ENCODE peak calls at places on chromosomes 2 and 18, in seven cellular contexts. One of them, this sample, is unnamed.

GRCh38 chr2:162928356-162928755 is 89.8 kb upstream of the KCNH7 start:
- DNase-seq in hepatocyte: no peak
- DNase-seq in right lobe of liver: no peak
- DNase-seq in lung: no peak
- DNase-seq in A673: no peak
- DNase-seq in colonic mucosa: no peak
- DNase-seq in mammary epithelial cell: peak
- DNase-seq in this sample: no peak

GRCh38 chr2:219111375-219112069 is 49.1 kb downstream of the NHEJ1 start:
- DNase-seq in lung: no peak
- DNase-seq in A673: no peak
- DNase-seq in right lobe of liver: peak
- DNase-seq in colonic mucosa: peak
- DNase-seq in hepatocyte: no peak
- DNase-seq in mammary epithelial cell: no peak
- DNase-seq in this sample: no peak

GRCh38 chr2:101793277-101793969 is 95.9 kb downstream of the MAP4K4 start:
- DNase-seq in colonic mucosa: no peak
- DNase-seq in right lobe of liver: no peak
- DNase-seq in hepatocyte: no peak
- DNase-seq in mammary epithelial cell: no peak
- DNase-seq in A673: no peak
- DNase-seq in lung: no peak
- DNase-seq in this sample: no peak

GRCh38 chr2:24830351-24830750 is 37.1 kb downstream of the CENPO start:
- DNase-seq in hepatocyte: no peak
- DNase-seq in mammary epithelial cell: no peak
- DNase-seq in lung: no peak
- DNase-seq in colonic mucosa: no peak
- DNase-seq in right lobe of liver: no peak
- DNase-seq in A673: peak
- DNase-seq in this sample: no peak

GRCh38 chr18:23986610-23987359 is 27.8 kb upstream of the TTC39C start:
- DNase-seq in mammary epithelial cell: no peak
- DNase-seq in A673: no peak
- DNase-seq in colonic mucosa: no peak
- DNase-seq in right lobe of liver: no peak
- DNase-seq in lung: no peak
- DNase-seq in hepatocyte: no peak
- DNase-seq in this sample: no peak

GRCh38 chr2:20213651-20214565 is 11.0 kb downstream of the SDC1 start:
- DNase-seq in colonic mucosa: no peak
- DNase-seq in right lobe of liver: peak
- DNase-seq in hepatocyte: peak
- DNase-seq in A673: peak
- DNase-seq in lung: no peak
- DNase-seq in mammary epithelial cell: peak
- DNase-seq in this sample: no peak

GRCh38 chr18:32262092-32262491 is 72.3 kb downstream of the MEP1B start:
- DNase-seq in lung: no peak
- DNase-seq in right lobe of liver: no peak
- DNase-seq in A673: no peak
- DNase-seq in colonic mucosa: no peak
- DNase-seq in hepatocyte: no peak
- DNase-seq in mammary epithelial cell: no peak
- DNase-seq in this sample: no peak

GRCh38 chr2:176002684-176003225 is 688 bp upstream of the LNPK start:
- DNase-seq in mammary epithelial cell: peak
- DNase-seq in colonic mucosa: no peak
- DNase-seq in lung: peak
- DNase-seq in right lobe of liver: no peak
- DNase-seq in A673: no peak
- DNase-seq in hepatocyte: peak
- DNase-seq in this sample: no peak

GRCh38 chr2:220188031-220188430 is 560.6 kb downstream of the SLC4A3 start:
- DNase-seq in A673: peak
- DNase-seq in mammary epithelial cell: peak
- DNase-seq in hepatocyte: peak
- DNase-seq in right lobe of liver: no peak
- DNase-seq in colonic mucosa: peak
- DNase-seq in lung: no peak
- DNase-seq in this sample: no peak

GRCh38 chr2:239309398-239310245 is 91.2 kb downstream of the HDAC4 start:
- DNase-seq in colonic mucosa: no peak
- DNase-seq in A673: no peak
- DNase-seq in lung: no peak
- DNase-seq in mammary epithelial cell: no peak
- DNase-seq in hepatocyte: no peak
- DNase-seq in right lobe of liver: peak
- DNase-seq in this sample: no peak
- H3K4me3 ChIP-seq in colonic mucosa: no peak
- H3K4me3 ChIP-seq in A673: no peak
- H3K4me3 ChIP-seq in lung: no peak
- H3K4me3 ChIP-seq in mammary epithelial cell: no peak
- H3K4me3 ChIP-seq in hepatocyte: no peak
- H3K4me3 ChIP-seq in right lobe of liver: no peak
- H3K4me3 ChIP-seq in this sample: peak

DNA sequence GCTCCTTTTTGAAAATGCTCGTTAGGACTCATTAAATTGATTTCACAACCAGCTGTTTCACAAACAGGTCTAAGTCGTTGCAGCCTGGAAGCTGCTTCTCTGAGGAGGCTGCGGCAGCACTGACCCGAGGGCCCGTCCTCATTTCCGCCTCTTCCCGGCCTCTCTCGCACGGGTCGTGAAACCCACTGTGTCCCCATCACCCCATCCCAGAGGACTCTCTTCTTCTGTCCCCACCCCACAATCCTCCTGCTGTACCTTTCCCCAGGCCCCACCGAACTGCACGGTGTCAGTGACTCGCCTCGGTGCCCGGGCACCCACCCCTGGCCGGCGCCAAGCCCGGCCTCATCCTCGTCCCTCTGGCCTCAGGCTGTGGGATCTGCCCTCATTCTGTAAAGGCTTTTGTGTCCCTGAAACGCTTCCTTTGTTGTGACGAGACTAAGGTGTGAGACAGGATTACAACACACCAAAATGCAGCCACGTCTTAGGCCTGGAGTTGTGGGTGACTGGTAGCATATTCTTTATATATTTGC is 112.7 kb upstream of the CTDP1 start:
- DNase-seq in hepatocyte: no peak
- DNase-seq in right lobe of liver: peak
- DNase-seq in mammary epithelial cell: no peak
- DNase-seq in lung: no peak
- DNase-seq in colonic mucosa: no peak
- DNase-seq in A673: no peak
- DNase-seq in this sample: no peak
- H3K27ac ChIP-seq in hepatocyte: peak
- H3K27ac ChIP-seq in right lobe of liver: no peak
- H3K27ac ChIP-seq in mammary epithelial cell: no peak
- H3K27ac ChIP-seq in lung: no peak
- H3K27ac ChIP-seq in colonic mucosa: no peak
- H3K27ac ChIP-seq in A673: no peak
- H3K27ac ChIP-seq in this sample: peak

GRCh38 chr2:27795868-27796277 is 24.4 kb downstream of the MRPL33 start:
- DNase-seq in lung: no peak
- DNase-seq in right lobe of liver: no peak
- DNase-seq in mammary epithelial cell: no peak
- DNase-seq in A673: no peak
- DNase-seq in colonic mucosa: no peak
- DNase-seq in hepatocyte: no peak
- DNase-seq in this sample: no peak
- H3K4me3 ChIP-seq in lung: no peak
- H3K4me3 ChIP-seq in right lobe of liver: no peak
- H3K4me3 ChIP-seq in mammary epithelial cell: no peak
- H3K4me3 ChIP-seq in A673: no peak
- H3K4me3 ChIP-seq in colonic mucosa: no peak
- H3K4me3 ChIP-seq in hepatocyte: no peak
- H3K4me3 ChIP-seq in this sample: no peak

GRCh38 chr2:239269173-239269865 is 131.5 kb downstream of the HDAC4 start:
- DNase-seq in A673: no peak
- DNase-seq in right lobe of liver: no peak
- DNase-seq in lung: no peak
- DNase-seq in colonic mucosa: peak
- DNase-seq in mammary epithelial cell: no peak
- DNase-seq in hepatocyte: no peak
- DNase-seq in this sample: no peak

GRCh38 chr2:239267411-239267941 is 133.3 kb downstream of the HDAC4 start:
- DNase-seq in right lobe of liver: peak
- DNase-seq in lung: peak
- DNase-seq in hepatocyte: no peak
- DNase-seq in mammary epithelial cell: peak
- DNase-seq in colonic mucosa: peak
- DNase-seq in A673: peak
- DNase-seq in this sample: peak

GRCh38 chr2:239269959-239270358 is 130.9 kb downstream of the HDAC4 start:
- DNase-seq in hepatocyte: no peak
- DNase-seq in A673: no peak
- DNase-seq in right lobe of liver: no peak
- DNase-seq in mammary epithelial cell: no peak
- DNase-seq in lung: no peak
- DNase-seq in colonic mucosa: peak
- DNase-seq in this sample: no peak

GRCh38 chr2:239268082-239268481 is 132.7 kb downstream of the HDAC4 start:
- DNase-seq in lung: no peak
- DNase-seq in mammary epithelial cell: no peak
- DNase-seq in A673: no peak
- DNase-seq in colonic mucosa: peak
- DNase-seq in hepatocyte: no peak
- DNase-seq in right lobe of liver: peak
- DNase-seq in this sample: no peak

DNA sequence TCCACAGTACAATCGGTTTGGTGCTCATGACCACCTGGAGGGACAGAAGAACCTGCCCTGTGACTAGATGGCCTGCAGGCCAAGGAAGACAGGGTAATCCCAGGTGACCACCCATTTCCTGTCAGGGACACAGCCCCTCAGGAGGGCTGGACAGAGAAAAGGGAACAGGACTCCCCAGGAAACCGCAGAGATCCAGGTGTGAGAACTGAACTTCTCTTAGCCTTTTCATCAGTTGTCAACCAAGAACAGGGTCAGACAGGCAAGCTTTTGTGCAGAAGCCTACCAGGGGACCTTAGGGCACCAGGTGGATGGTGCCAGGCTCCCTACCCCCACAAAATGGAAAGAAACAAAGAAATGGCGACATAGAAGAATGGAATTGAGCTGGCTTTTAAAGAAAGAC is 132.3 kb downstream of the HDAC4 start:
- DNase-seq in A673: no peak
- DNase-seq in mammary epithelial cell: no peak
- DNase-seq in right lobe of liver: no peak
- DNase-seq in lung: no peak
- DNase-seq in hepatocyte: no peak
- DNase-seq in colonic mucosa: peak
- DNase-seq in this sample: no peak
- H3K27ac ChIP-seq in A673: peak
- H3K27ac ChIP-seq in mammary epithelial cell: no peak
- H3K27ac ChIP-seq in right lobe of liver: no peak
- H3K27ac ChIP-seq in lung: peak
- H3K27ac ChIP-seq in hepatocyte: peak
- H3K27ac ChIP-seq in colonic mucosa: peak
- H3K27ac ChIP-seq in this sample: peak